ENCODE peak calls at places on chromosomes 6 and 20, in seven cellular contexts. One of them, this sample, is unnamed.
A peak's percentile ranks its signal among the peaks of the same experiment; 100 is the strongest.

GRCh38 chr6:54493138-54493537 is 184.9 kb downstream of the TINAG start:
- DNase-seq in GM13976: no peak
- DNase-seq in coronary artery: no peak
- DNase-seq in activated CD8-positive, alpha-beta memory T cell treated with anti-CD3 and anti-CD28 coated beads for 24 hours: no peak
- DNase-seq in nucleus accumbens: no peak
- DNase-seq in NCI-H748 treated with DMSO at 0.1 percent for 48 hours: no peak
- DNase-seq in cardiac muscle cell: no peak
- DNase-seq in this sample: peak; percentile 33

GRCh38 chr20:59515013-59515905 is 89.1 kb upstream of the PHACTR3 start:
- DNase-seq in GM13976: no peak
- DNase-seq in coronary artery: no peak
- DNase-seq in activated CD8-positive, alpha-beta memory T cell treated with anti-CD3 and anti-CD28 coated beads for 24 hours: no peak
- DNase-seq in nucleus accumbens: peak; percentile 32
- DNase-seq in NCI-H748 treated with DMSO at 0.1 percent for 48 hours: peak; percentile 43
- DNase-seq in cardiac muscle cell: peak; percentile 90
- DNase-seq in this sample: no peak

GRCh38 chr20:31908424-31908823 is 38.0 kb downstream of the TTLL9 start:
- DNase-seq in GM13976: no peak
- DNase-seq in coronary artery: peak; percentile 59
- DNase-seq in activated CD8-positive, alpha-beta memory T cell treated with anti-CD3 and anti-CD28 coated beads for 24 hours: no peak
- DNase-seq in nucleus accumbens: no peak
- DNase-seq in NCI-H748 treated with DMSO at 0.1 percent for 48 hours: no peak
- DNase-seq in cardiac muscle cell: no peak
- DNase-seq in this sample: no peak

GRCh38 chr20:50655325-50655880 is 35.9 kb downstream of the RIPOR3 start:
- DNase-seq in GM13976: no peak
- DNase-seq in coronary artery: peak; percentile 82
- DNase-seq in activated CD8-positive, alpha-beta memory T cell treated with anti-CD3 and anti-CD28 coated beads for 24 hours: no peak
- DNase-seq in nucleus accumbens: no peak
- DNase-seq in NCI-H748 treated with DMSO at 0.1 percent for 48 hours: no peak
- DNase-seq in cardiac muscle cell: no peak
- DNase-seq in this sample: no peak

GRCh38 chr20:6583134-6583738 is 184.2 kb upstream of the BMP2 start:
- DNase-seq in GM13976: peak; percentile 22
- DNase-seq in coronary artery: no peak
- DNase-seq in activated CD8-positive, alpha-beta memory T cell treated with anti-CD3 and anti-CD28 coated beads for 24 hours: no peak
- DNase-seq in nucleus accumbens: no peak
- DNase-seq in NCI-H748 treated with DMSO at 0.1 percent for 48 hours: peak; percentile 85
- DNase-seq in cardiac muscle cell: peak; percentile 79
- DNase-seq in this sample: peak; percentile 59

GRCh38 chr6:21423106-21423854 is 170.3 kb upstream of the SOX4 start:
- DNase-seq in GM13976: no peak
- DNase-seq in coronary artery: no peak
- DNase-seq in activated CD8-positive, alpha-beta memory T cell treated with anti-CD3 and anti-CD28 coated beads for 24 hours: no peak
- DNase-seq in nucleus accumbens: no peak
- DNase-seq in NCI-H748 treated with DMSO at 0.1 percent for 48 hours: no peak
- DNase-seq in cardiac muscle cell: no peak
- DNase-seq in this sample: no peak

GRCh38 chr6:167811040-167811439 is 15.7 kb upstream of the AFDN start:
- DNase-seq in GM13976: no peak
- DNase-seq in coronary artery: no peak
- DNase-seq in activated CD8-positive, alpha-beta memory T cell treated with anti-CD3 and anti-CD28 coated beads for 24 hours: no peak
- DNase-seq in nucleus accumbens: no peak
- DNase-seq in NCI-H748 treated with DMSO at 0.1 percent for 48 hours: peak; percentile 75
- DNase-seq in cardiac muscle cell: no peak
- DNase-seq in this sample: no peak

GRCh38 chr20:62104791-62105345 is 17.4 kb upstream of the LSM14B start:
- DNase-seq in GM13976: no peak
- DNase-seq in coronary artery: no peak
- DNase-seq in activated CD8-positive, alpha-beta memory T cell treated with anti-CD3 and anti-CD28 coated beads for 24 hours: no peak
- DNase-seq in nucleus accumbens: no peak
- DNase-seq in NCI-H748 treated with DMSO at 0.1 percent for 48 hours: no peak
- DNase-seq in cardiac muscle cell: no peak
- DNase-seq in this sample: no peak

GRCh38 chr6:169253745-169254238 is at the start of gene THBS2:
- DNase-seq in GM13976: no peak
- DNase-seq in coronary artery: no peak
- DNase-seq in activated CD8-positive, alpha-beta memory T cell treated with anti-CD3 and anti-CD28 coated beads for 24 hours: no peak
- DNase-seq in nucleus accumbens: no peak
- DNase-seq in NCI-H748 treated with DMSO at 0.1 percent for 48 hours: no peak
- DNase-seq in cardiac muscle cell: peak; percentile 23
- DNase-seq in this sample: peak; percentile 6

GRCh38 chr20:20076297-20077065 is 24.1 kb downstream of the CFAP61 start:
- DNase-seq in GM13976: no peak
- DNase-seq in coronary artery: no peak
- DNase-seq in activated CD8-positive, alpha-beta memory T cell treated with anti-CD3 and anti-CD28 coated beads for 24 hours: no peak
- DNase-seq in nucleus accumbens: peak; percentile 41
- DNase-seq in NCI-H748 treated with DMSO at 0.1 percent for 48 hours: no peak
- DNase-seq in cardiac muscle cell: no peak
- DNase-seq in this sample: peak; percentile 24

GRCh38 chr6:139296927-139297326 is 5.1 kb upstream of the TXLNB start:
- DNase-seq in GM13976: no peak
- DNase-seq in coronary artery: no peak
- DNase-seq in activated CD8-positive, alpha-beta memory T cell treated with anti-CD3 and anti-CD28 coated beads for 24 hours: no peak
- DNase-seq in nucleus accumbens: no peak
- DNase-seq in NCI-H748 treated with DMSO at 0.1 percent for 48 hours: no peak
- DNase-seq in cardiac muscle cell: no peak
- DNase-seq in this sample: peak; percentile 84

GRCh38 chr20:11845311-11845710 is 72.4 kb upstream of the BTBD3 start:
- DNase-seq in GM13976: no peak
- DNase-seq in coronary artery: no peak
- DNase-seq in activated CD8-positive, alpha-beta memory T cell treated with anti-CD3 and anti-CD28 coated beads for 24 hours: no peak
- DNase-seq in nucleus accumbens: no peak
- DNase-seq in NCI-H748 treated with DMSO at 0.1 percent for 48 hours: no peak
- DNase-seq in cardiac muscle cell: no peak
- DNase-seq in this sample: no peak

GRCh38 chr20:6045566-6045965 is 8.3 kb downstream of the LRRN4 start:
- DNase-seq in GM13976: no peak
- DNase-seq in coronary artery: no peak
- DNase-seq in activated CD8-positive, alpha-beta memory T cell treated with anti-CD3 and anti-CD28 coated beads for 24 hours: no peak
- DNase-seq in nucleus accumbens: no peak
- DNase-seq in NCI-H748 treated with DMSO at 0.1 percent for 48 hours: no peak
- DNase-seq in cardiac muscle cell: no peak
- DNase-seq in this sample: peak; percentile 44

GRCh38 chr20:57743450-57744095 is 33.8 kb upstream of the PMEPA1 start:
- DNase-seq in GM13976: no peak
- DNase-seq in coronary artery: no peak
- DNase-seq in activated CD8-positive, alpha-beta memory T cell treated with anti-CD3 and anti-CD28 coated beads for 24 hours: no peak
- DNase-seq in nucleus accumbens: no peak
- DNase-seq in NCI-H748 treated with DMSO at 0.1 percent for 48 hours: no peak
- DNase-seq in cardiac muscle cell: no peak
- DNase-seq in this sample: no peak

GRCh38 chr20:61931476-61932198 is 134.0 kb downstream of the TAF4 start:
- DNase-seq in GM13976: no peak
- DNase-seq in coronary artery: no peak
- DNase-seq in activated CD8-positive, alpha-beta memory T cell treated with anti-CD3 and anti-CD28 coated beads for 24 hours: no peak
- DNase-seq in nucleus accumbens: no peak
- DNase-seq in NCI-H748 treated with DMSO at 0.1 percent for 48 hours: no peak
- DNase-seq in cardiac muscle cell: no peak
- DNase-seq in this sample: no peak

GRCh38 chr6:19804362-19805145 is 32.6 kb upstream of the ID4 start:
- DNase-seq in GM13976: peak; percentile 61
- DNase-seq in coronary artery: peak; percentile 99
- DNase-seq in activated CD8-positive, alpha-beta memory T cell treated with anti-CD3 and anti-CD28 coated beads for 24 hours: peak; percentile 72
- DNase-seq in nucleus accumbens: peak; percentile 88
- DNase-seq in NCI-H748 treated with DMSO at 0.1 percent for 48 hours: peak; percentile 98
- DNase-seq in cardiac muscle cell: peak; percentile 98
- DNase-seq in this sample: peak; percentile 94

GRCh38 chr6:31805939-31806469 is 762 bp downstream of the LSM2 start:
- DNase-seq in GM13976: peak; percentile 39
- DNase-seq in coronary artery: no peak
- DNase-seq in activated CD8-positive, alpha-beta memory T cell treated with anti-CD3 and anti-CD28 coated beads for 24 hours: peak; percentile 68
- DNase-seq in nucleus accumbens: no peak
- DNase-seq in NCI-H748 treated with DMSO at 0.1 percent for 48 hours: no peak
- DNase-seq in cardiac muscle cell: no peak
- DNase-seq in this sample: no peak

GRCh38 chr6:91534614-91535013 is 947.7 kb upstream of the MAP3K7 start:
- DNase-seq in GM13976: no peak
- DNase-seq in coronary artery: no peak
- DNase-seq in activated CD8-positive, alpha-beta memory T cell treated with anti-CD3 and anti-CD28 coated beads for 24 hours: no peak
- DNase-seq in nucleus accumbens: no peak
- DNase-seq in NCI-H748 treated with DMSO at 0.1 percent for 48 hours: no peak
- DNase-seq in cardiac muscle cell: no peak
- DNase-seq in this sample: no peak

GRCh38 chr6:142935553-142936517 is 9.1 kb downstream of the HIVEP2 start:
- DNase-seq in GM13976: no peak
- DNase-seq in coronary artery: no peak
- DNase-seq in activated CD8-positive, alpha-beta memory T cell treated with anti-CD3 and anti-CD28 coated beads for 24 hours: no peak
- DNase-seq in nucleus accumbens: no peak
- DNase-seq in NCI-H748 treated with DMSO at 0.1 percent for 48 hours: no peak
- DNase-seq in cardiac muscle cell: no peak
- DNase-seq in this sample: no peak

GRCh38 chr20:17643531-17644188 is 38.4 kb downstream of the RRBP1 start:
- DNase-seq in GM13976: no peak
- DNase-seq in coronary artery: no peak
- DNase-seq in activated CD8-positive, alpha-beta memory T cell treated with anti-CD3 and anti-CD28 coated beads for 24 hours: no peak
- DNase-seq in nucleus accumbens: no peak
- DNase-seq in NCI-H748 treated with DMSO at 0.1 percent for 48 hours: no peak
- DNase-seq in cardiac muscle cell: no peak
- DNase-seq in this sample: no peak

GRCh38 chr6:53410508-53411258 is 61.9 kb upstream of the ELOVL5 start:
- DNase-seq in GM13976: peak; percentile 54
- DNase-seq in coronary artery: no peak
- DNase-seq in activated CD8-positive, alpha-beta memory T cell treated with anti-CD3 and anti-CD28 coated beads for 24 hours: peak; percentile 67
- DNase-seq in nucleus accumbens: peak; percentile 4
- DNase-seq in NCI-H748 treated with DMSO at 0.1 percent for 48 hours: no peak
- DNase-seq in cardiac muscle cell: peak; percentile 37
- DNase-seq in this sample: no peak

GRCh38 chr6:136846046-136846445 is 23.7 kb downstream of the PEX7 start:
- DNase-seq in GM13976: peak; percentile 47
- DNase-seq in coronary artery: no peak
- DNase-seq in activated CD8-positive, alpha-beta memory T cell treated with anti-CD3 and anti-CD28 coated beads for 24 hours: no peak
- DNase-seq in nucleus accumbens: no peak
- DNase-seq in NCI-H748 treated with DMSO at 0.1 percent for 48 hours: peak; percentile 58
- DNase-seq in cardiac muscle cell: peak; percentile 62
- DNase-seq in this sample: peak; percentile 53

GRCh38 chr20:29086938-29087337 is 2170.5 kb upstream of the DEFB115 start:
- DNase-seq in GM13976: no peak
- DNase-seq in coronary artery: no peak
- DNase-seq in activated CD8-positive, alpha-beta memory T cell treated with anti-CD3 and anti-CD28 coated beads for 24 hours: no peak
- DNase-seq in nucleus accumbens: no peak
- DNase-seq in NCI-H748 treated with DMSO at 0.1 percent for 48 hours: no peak
- DNase-seq in cardiac muscle cell: no peak
- DNase-seq in this sample: no peak

GRCh38 chr6:137188855-137189254 is 15.4 kb upstream of the IL22RA2 start:
- DNase-seq in GM13976: no peak
- DNase-seq in coronary artery: no peak
- DNase-seq in activated CD8-positive, alpha-beta memory T cell treated with anti-CD3 and anti-CD28 coated beads for 24 hours: no peak
- DNase-seq in nucleus accumbens: no peak
- DNase-seq in NCI-H748 treated with DMSO at 0.1 percent for 48 hours: no peak
- DNase-seq in cardiac muscle cell: peak; percentile 7
- DNase-seq in this sample: no peak

GRCh38 chr6:32716396-32716795 is 24.8 kb upstream of the HLA-DQA2 start:
- DNase-seq in GM13976: no peak
- DNase-seq in coronary artery: no peak
- DNase-seq in activated CD8-positive, alpha-beta memory T cell treated with anti-CD3 and anti-CD28 coated beads for 24 hours: no peak
- DNase-seq in nucleus accumbens: no peak
- DNase-seq in NCI-H748 treated with DMSO at 0.1 percent for 48 hours: no peak
- DNase-seq in cardiac muscle cell: no peak
- DNase-seq in this sample: no peak

GRCh38 chr20:51137461-51137860 is 114.6 kb upstream of the KCNG1 start:
- DNase-seq in GM13976: no peak
- DNase-seq in coronary artery: no peak
- DNase-seq in activated CD8-positive, alpha-beta memory T cell treated with anti-CD3 and anti-CD28 coated beads for 24 hours: no peak
- DNase-seq in nucleus accumbens: no peak
- DNase-seq in NCI-H748 treated with DMSO at 0.1 percent for 48 hours: no peak
- DNase-seq in cardiac muscle cell: no peak
- DNase-seq in this sample: no peak

GRCh38 chr6:159701413-159701999 is 8.5 kb upstream of the SOD2 start:
- DNase-seq in GM13976: no peak
- DNase-seq in coronary artery: no peak
- DNase-seq in activated CD8-positive, alpha-beta memory T cell treated with anti-CD3 and anti-CD28 coated beads for 24 hours: no peak
- DNase-seq in nucleus accumbens: no peak
- DNase-seq in NCI-H748 treated with DMSO at 0.1 percent for 48 hours: no peak
- DNase-seq in cardiac muscle cell: no peak
- DNase-seq in this sample: peak; percentile 59

GRCh38 chr6:106746660-106747059 is 117.3 kb downstream of the QRSL1 start:
- DNase-seq in GM13976: no peak
- DNase-seq in coronary artery: no peak
- DNase-seq in activated CD8-positive, alpha-beta memory T cell treated with anti-CD3 and anti-CD28 coated beads for 24 hours: no peak
- DNase-seq in nucleus accumbens: no peak
- DNase-seq in NCI-H748 treated with DMSO at 0.1 percent for 48 hours: peak; percentile 59
- DNase-seq in cardiac muscle cell: peak; percentile 63
- DNase-seq in this sample: no peak

GRCh38 chr6:35443341-35444030 is 8.7 kb upstream of the FANCE start:
- DNase-seq in GM13976: no peak
- DNase-seq in coronary artery: no peak
- DNase-seq in activated CD8-positive, alpha-beta memory T cell treated with anti-CD3 and anti-CD28 coated beads for 24 hours: no peak
- DNase-seq in nucleus accumbens: no peak
- DNase-seq in NCI-H748 treated with DMSO at 0.1 percent for 48 hours: no peak
- DNase-seq in cardiac muscle cell: no peak
- DNase-seq in this sample: no peak